ENCODE peak calls at places on chromosome 11, in ten cellular contexts. C is mucosa of descending colon; G is cardiac muscle cell; E is uterus; Q is ascending aorta; T is endothelial cell; U is lower leg skin; X is AG04450; J is heart right ventricle; H is CD8-positive, alpha-beta T cell. M is an unnamed sample.

GRCh38 chr11:130431337-130431773 is 2.9 kb upstream of the ADAMTS8 start:
- DNase-seq in C (peak; percentile 89), G (peak; percentile 87), E (peak; percentile 80), Q (peak; percentile 89), T (peak; percentile 89), U (peak; percentile 94), X (no peak), J (peak; percentile 69), H (peak; percentile 68), M (no peak)

GRCh38 chr11:12017865-12018453 is 9.5 kb upstream of the DKK3 start:
- DNase-seq in C (no peak), G (peak; percentile 76), E (no peak), Q (peak; percentile 75), T (no peak), U (no peak), X (no peak), J (no peak), H (no peak), M (no peak)

GRCh38 chr11:122207505-122207904 is 91.5 kb upstream of the BLID start:
- DNase-seq in C (no peak), G (no peak), E (peak; percentile 32), Q (peak; percentile 77), T (no peak), U (no peak), X (peak; percentile 45), J (no peak), H (no peak), M (no peak)

GRCh38 chr11:67572747-67573419 is 10.7 kb upstream of the GSTP1 start:
- DNase-seq in C (peak; percentile 75), G (peak; percentile 79), E (no peak), Q (no peak), T (peak; percentile 47), U (no peak), X (no peak), J (peak; percentile 34), H (peak; percentile 30), M (no peak)

GRCh38 chr11:13354335-13354734 is 76.7 kb downstream of the BMAL1 start:
- DNase-seq in C (peak; percentile 64), G (peak; percentile 37), E (no peak), Q (no peak), T (peak; percentile 28), U (peak; percentile 57), X (no peak), J (no peak), H (no peak), M (no peak)

GRCh38 chr11:15818132-15818842 is 538.1 kb downstream of the SOX6 start:
- DNase-seq in C (peak; percentile 52), G (no peak), E (no peak), Q (no peak), T (no peak), U (no peak), X (no peak), J (no peak), H (no peak), M (no peak)

GRCh38 chr11:130633466-130633865 is 185.0 kb downstream of the ADAMTS15 start:
- DNase-seq in C (no peak), G (no peak), E (no peak), Q (no peak), T (no peak), U (no peak), X (no peak), J (no peak), H (no peak), M (no peak)

GRCh38 chr11:102708654-102709053 is 3.1 kb upstream of the MMP27 start:
- DNase-seq in C (no peak), G (no peak), E (no peak), Q (no peak), T (no peak), U (no peak), X (no peak), J (no peak), H (no peak), M (no peak)

GRCh38 chr11:132312616-132313210 is 942.3 kb downstream of the NTM start:
- DNase-seq in C (peak; percentile 3), G (peak; percentile 67), E (no peak), Q (no peak), T (peak; percentile 24), U (no peak), X (no peak), J (no peak), H (no peak), M (no peak)

GRCh38 chr11:122287401-122287800 is 171.4 kb upstream of the BLID start:
- DNase-seq in C (no peak), G (no peak), E (no peak), Q (no peak), T (no peak), U (no peak), X (no peak), J (no peak), H (no peak), M (no peak)

GRCh38 chr11:72070486-72070885 is 9.9 kb downstream of the NUMA1 start:
- DNase-seq in C (no peak), G (no peak), E (no peak), Q (peak; percentile 52), T (no peak), U (no peak), X (no peak), J (no peak), H (no peak), M (no peak)

GRCh38 chr11:90774727-90775572 is 552.1 kb upstream of the CHORDC1 start:
- DNase-seq in C (no peak), G (no peak), E (no peak), Q (no peak), T (no peak), U (no peak), X (no peak), J (no peak), H (no peak), M (peak; percentile 75)

DNA sequence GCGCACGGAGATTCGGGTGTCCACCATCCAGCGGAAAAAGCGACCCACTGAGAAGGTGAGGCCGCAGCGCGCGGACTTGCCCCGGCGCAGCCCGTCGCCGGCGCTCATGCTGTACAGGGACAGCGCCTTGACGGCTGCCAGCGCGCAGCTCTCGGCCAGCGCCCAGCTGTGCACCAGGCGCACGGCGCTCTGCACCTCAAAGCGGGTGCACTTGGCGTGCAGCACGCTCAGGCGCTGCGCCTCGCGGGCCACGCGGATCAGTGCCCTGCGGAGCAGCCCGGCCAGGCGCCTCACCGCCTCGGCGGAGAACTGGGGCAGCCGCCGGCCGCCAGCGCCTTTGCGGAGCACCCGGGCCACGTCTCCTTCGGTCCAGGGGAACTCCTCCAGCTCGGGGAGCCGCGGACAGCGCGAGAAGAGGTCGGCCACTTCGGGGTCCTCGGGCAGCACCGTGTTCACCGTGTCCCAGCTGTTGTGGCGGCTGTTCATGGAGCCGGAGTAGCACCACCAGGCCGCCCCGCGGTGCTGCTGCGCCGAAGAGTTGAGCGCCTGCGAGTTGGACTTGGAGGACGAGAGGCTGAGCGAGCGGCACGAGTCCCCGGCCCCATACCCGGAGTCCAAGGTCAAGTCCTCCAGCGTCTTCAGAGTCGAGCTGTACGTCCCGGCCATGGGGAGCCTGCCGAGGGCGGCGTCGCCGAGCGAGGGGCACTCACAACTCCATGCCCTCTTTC is 728 bp downstream of the ABTB2 start:
- DNase-seq in C (peak; percentile 50), G (peak; percentile 80), E (peak; percentile 59), Q (peak; percentile 80), T (peak; percentile 40), U (peak; percentile 92), X (no peak), J (peak; percentile 71), H (peak; percentile 50), M (no peak)
- TF ChIP-seq CTCF in C (no peak), G (peak; percentile 19), E (no peak), Q (no peak), T (no peak), U (no peak), X (no peak), J (no peak), H (no peak), M (peak; percentile 45)

GRCh38 chr11:74170694-74171629 is at the start of the genes C2CD3 and PPME1:
- DNase-seq in C (peak; percentile 98), G (peak; percentile 99), E (peak; percentile 99), Q (peak; percentile 100), T (peak; percentile 95), U (peak; percentile 99), X (peak; percentile 99), J (peak; percentile 97), H (peak; percentile 95), M (peak; percentile 99)
- TF ChIP-seq CTCF in C (no peak), G (peak; percentile 47), E (peak; percentile 33), Q (peak; percentile 20), T (no peak), U (no peak), X (peak; percentile 47), J (peak; percentile 47), H (no peak), M (peak; percentile 72)

GRCh38 chr11:114280696-114281095 is 15.5 kb upstream of the NNMT start:
- DNase-seq in C (peak; percentile 58), G (peak; percentile 84), E (peak; percentile 54), Q (peak; percentile 84), T (peak; percentile 85), U (peak; percentile 92), X (peak; percentile 65), J (peak; percentile 41), H (no peak), M (no peak)
- TF ChIP-seq CTCF in C (no peak), G (peak; percentile 70), E (no peak), Q (peak; percentile 64), T (peak; percentile 50), U (no peak), X (peak; percentile 82), J (peak; percentile 68), H (peak; percentile 22), M (peak; percentile 89)

GRCh38 chr11:107821199-107821926 is 37.2 kb downstream of the SLC35F2 start:
- DNase-seq in C (no peak), G (no peak), E (no peak), Q (no peak), T (peak; percentile 11), U (no peak), X (no peak), J (no peak), H (no peak), M (no peak)

GRCh38 chr11:107816028-107816427 is 42.6 kb downstream of the SLC35F2 start:
- DNase-seq in C (no peak), G (no peak), E (no peak), Q (no peak), T (no peak), U (no peak), X (no peak), J (no peak), H (no peak), M (no peak)

GRCh38 chr11:107824668-107825369 is 33.8 kb downstream of the SLC35F2 start:
- DNase-seq in C (no peak), G (no peak), E (no peak), Q (no peak), T (no peak), U (no peak), X (no peak), J (no peak), H (no peak), M (no peak)

GRCh38 chr11:107818491-107818890 is 40.1 kb downstream of the SLC35F2 start:
- DNase-seq in C (no peak), G (no peak), E (no peak), Q (no peak), T (no peak), U (no peak), X (no peak), J (no peak), H (no peak), M (no peak)

DNA sequence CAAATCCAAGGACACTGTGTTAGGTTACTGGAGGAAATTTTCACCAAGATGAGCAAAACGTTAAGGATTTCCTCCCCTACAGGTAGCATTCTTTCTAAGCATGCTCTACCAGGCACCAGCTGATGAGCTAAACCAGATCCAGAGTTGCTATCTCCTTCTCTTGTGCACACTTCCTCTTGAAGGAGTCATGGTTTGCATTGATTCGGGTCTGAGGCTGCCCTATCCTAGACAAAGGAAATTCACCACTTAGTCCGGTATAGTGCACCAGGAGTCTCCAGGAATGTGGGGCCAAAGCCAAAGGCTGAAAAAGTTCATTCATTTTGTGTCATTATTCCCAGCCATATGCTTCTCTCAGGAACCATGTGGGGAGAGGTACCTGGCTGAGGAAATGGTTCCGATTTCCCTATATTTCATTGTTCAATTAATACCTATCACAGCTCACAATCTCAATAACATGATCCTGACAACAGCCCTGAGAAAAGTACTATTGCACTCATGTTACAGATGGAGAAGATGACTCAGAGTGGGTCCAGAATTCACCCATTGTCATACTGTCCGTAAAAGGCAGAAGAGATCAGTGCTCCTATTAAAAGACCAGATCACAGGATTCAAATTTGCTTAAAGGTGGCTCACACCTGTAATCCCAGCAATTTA is 39.1 kb downstream of the SLC35F2 start:
- DNase-seq in C (no peak), G (no peak), E (no peak), Q (no peak), T (no peak), U (no peak), X (no peak), J (no peak), H (no peak), M (no peak)
- TF ChIP-seq CTCF in C (no peak), G (no peak), E (no peak), Q (no peak), T (no peak), U (no peak), X (no peak), J (no peak), H (no peak), M (no peak)

M was measured in chondrocyte.